ENCODE peak calls at places on chromosomes 4 and X, in nine cellular contexts. L is left ventricle myocardium inferior, P is gastrocnemius medialis, V is AG09309, Q is left lung, S is Panc1, X is Peyer's patch, M is astrocyte of the spinal cord, E is suprapubic skin. K is an unnamed sample.

GRCh38 chr4:15063341-15063740 is 61.1 kb downstream of the CPEB2 start:
- DNase-seq in V (no peak), P (no peak), M (peak), X (no peak), L (no peak), S (no peak), E (no peak), Q (no peak), K (no peak)

GRCh38 chr4:20603671-20604313 is 96.5 kb upstream of the PACRGL start:
- DNase-seq in V (peak), S (no peak), L (no peak), X (no peak), Q (no peak), M (peak), E (no peak), P (no peak), K (peak)

GRCh38 chrX:117996918-117997480 is 119.6 kb downstream of the KLHL13 start:
- DNase-seq in P (no peak), S (no peak), Q (no peak), V (no peak), M (no peak), E (no peak), L (no peak), X (no peak), K (peak)

GRCh38 chr4:99529218-99529617 is 18.4 kb downstream of the C4orf17 start:
- DNase-seq in S (no peak), E (no peak), P (no peak), M (no peak), V (peak), L (no peak), Q (no peak), X (no peak), K (no peak)

GRCh38 chr4:138802499-138802898 is 213.1 kb upstream of the NOCT start:
- DNase-seq in M (no peak), P (no peak), Q (no peak), V (no peak), S (no peak), E (no peak), X (no peak), L (no peak), K (no peak)

GRCh38 chr4:116453127-116453526 is 632.2 kb downstream of the TRAM1L1 start:
- DNase-seq in M (no peak), V (no peak), Q (no peak), E (no peak), X (no peak), S (no peak), P (no peak), L (no peak), K (no peak)

GRCh38 chrX:63932907-63933306 is 147.9 kb upstream of the ARHGEF9 start:
- DNase-seq in Q (no peak), M (no peak), X (no peak), L (no peak), S (no peak), P (no peak), E (no peak), V (no peak), K (no peak)

GRCh38 chr4:144666539-144667175 is 20.7 kb downstream of the HHIP start:
- DNase-seq in E (no peak), M (peak), X (no peak), S (no peak), Q (no peak), P (no peak), V (peak), L (no peak), K (peak)

GRCh38 chr4:138636791-138637190 is 378.8 kb upstream of the NOCT start:
- DNase-seq in X (no peak), P (no peak), Q (no peak), S (no peak), V (no peak), L (no peak), E (no peak), M (no peak), K (no peak)

GRCh38 chr4:72886602-72887001 is 182.9 kb downstream of the COX18 start:
- DNase-seq in L (no peak), V (no peak), Q (no peak), E (no peak), M (peak), S (no peak), P (no peak), X (no peak), K (peak)

GRCh38 chrX:10832103-10832502 is 211.7 kb upstream of the MID1 start:
- DNase-seq in V (no peak), P (no peak), L (no peak), Q (no peak), X (no peak), E (no peak), S (no peak), M (no peak), K (no peak)

GRCh38 chrX:27731962-27732361 is 75.8 kb upstream of the MAGEB10 start:
- DNase-seq in M (no peak), V (no peak), P (no peak), L (no peak), X (no peak), S (no peak), Q (no peak), E (no peak), K (no peak)

GRCh38 chrX:32448945-32449344 is 762.4 kb downstream of the DMD start:
- DNase-seq in X (no peak), S (no peak), L (no peak), E (no peak), P (no peak), V (no peak), M (no peak), Q (no peak), K (no peak)

DNA sequence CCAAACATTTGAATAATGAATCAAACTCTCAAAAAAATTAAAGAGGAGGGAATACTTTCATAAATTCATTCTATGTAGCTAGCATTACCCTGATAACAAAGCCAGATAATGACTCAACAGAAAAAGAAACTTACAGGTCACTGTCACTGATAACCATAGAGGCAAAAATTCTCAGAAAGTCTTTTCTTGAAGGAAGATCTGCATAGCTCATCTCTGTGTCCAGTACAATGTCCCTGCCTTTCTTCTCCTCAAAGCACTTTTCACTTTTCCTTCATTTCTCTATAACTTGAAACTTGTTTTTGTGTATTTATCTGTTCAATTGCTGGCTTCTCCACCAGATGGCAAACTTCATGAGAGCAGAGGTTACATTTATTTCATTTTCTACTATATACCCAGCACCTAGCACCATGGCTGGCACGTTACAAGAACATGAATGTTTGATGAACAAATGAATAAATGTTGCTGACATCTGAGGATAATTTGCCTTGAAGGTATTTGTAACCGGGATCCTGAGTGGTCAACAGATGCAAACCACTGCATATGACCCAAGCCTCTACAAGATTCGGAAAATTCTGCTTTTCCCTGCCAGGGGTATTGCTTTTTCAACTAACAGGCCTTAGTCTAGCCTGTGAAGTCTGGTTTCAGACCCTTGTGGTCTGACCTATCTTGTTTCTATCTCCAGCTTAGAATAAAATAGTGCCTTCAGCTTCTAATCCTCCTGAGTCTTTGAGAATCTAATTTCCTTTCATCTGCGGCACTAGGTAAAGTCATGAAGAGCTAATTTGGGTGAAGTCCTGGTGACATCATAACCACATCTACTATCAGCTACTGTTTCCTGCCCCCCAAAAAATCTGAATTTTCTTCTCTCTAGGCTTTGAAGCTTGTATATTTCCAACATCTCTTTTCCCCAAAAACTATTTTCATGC is 52.5 kb upstream of the ANTXR2 start:
- DNase-seq in P (no peak), X (peak), E (no peak), Q (no peak), L (no peak), S (no peak), V (no peak), M (peak), K (peak)
- TF ChIP-seq CTCF in P (no peak), X (peak), E (no peak), Q (no peak), L (peak), S (peak), V (peak), M (peak), K (peak)

DNA sequence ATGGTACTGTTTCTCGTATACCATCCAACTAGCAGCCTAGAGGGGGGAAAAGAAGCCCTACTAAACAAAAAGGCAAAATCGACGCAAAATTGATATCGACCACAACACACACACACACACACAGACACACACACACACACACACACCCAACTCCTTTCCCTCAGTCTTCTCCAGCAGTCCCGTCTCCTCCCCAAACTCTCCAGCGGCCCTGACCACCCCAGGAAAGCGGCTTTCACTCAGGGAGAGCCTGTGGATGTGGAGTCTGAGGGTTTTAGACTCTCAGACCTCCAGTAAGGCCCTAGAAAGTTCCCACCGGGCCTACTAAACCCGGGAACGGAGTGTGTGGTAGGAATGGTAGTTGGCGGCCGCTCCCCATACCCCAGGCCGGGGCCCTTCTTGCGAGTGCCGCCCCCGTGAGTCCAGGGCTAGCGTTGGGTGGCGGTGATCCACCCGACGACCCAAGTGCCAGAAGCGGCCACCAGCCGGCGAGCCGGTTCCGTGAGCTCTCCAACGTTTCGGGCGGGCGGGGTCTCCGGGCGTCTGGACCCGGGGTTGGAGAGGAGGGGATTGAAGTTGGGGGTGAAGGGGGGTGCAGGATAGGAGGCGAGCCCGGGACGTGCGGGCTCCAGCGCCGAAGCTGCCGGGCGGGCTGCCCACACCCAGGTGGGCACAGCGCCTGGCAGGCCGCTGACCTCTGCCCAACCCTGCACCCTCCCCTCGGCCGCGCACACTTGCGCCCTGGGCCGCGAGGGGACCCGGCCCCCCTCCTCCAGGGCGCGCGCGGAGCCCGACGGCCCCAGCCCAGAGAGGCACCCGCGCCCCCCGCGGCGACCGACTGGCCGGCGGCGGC is 13.7 kb downstream of the ARX start:
- DNase-seq in M (no peak), Q (peak), L (no peak), X (no peak), P (no peak), S (no peak), V (no peak), E (no peak), K (no peak)
- TF ChIP-seq CTCF in M (no peak), Q (no peak), L (no peak), X (no peak), P (no peak), S (no peak), V (no peak), E (no peak), K (no peak)

DNA sequence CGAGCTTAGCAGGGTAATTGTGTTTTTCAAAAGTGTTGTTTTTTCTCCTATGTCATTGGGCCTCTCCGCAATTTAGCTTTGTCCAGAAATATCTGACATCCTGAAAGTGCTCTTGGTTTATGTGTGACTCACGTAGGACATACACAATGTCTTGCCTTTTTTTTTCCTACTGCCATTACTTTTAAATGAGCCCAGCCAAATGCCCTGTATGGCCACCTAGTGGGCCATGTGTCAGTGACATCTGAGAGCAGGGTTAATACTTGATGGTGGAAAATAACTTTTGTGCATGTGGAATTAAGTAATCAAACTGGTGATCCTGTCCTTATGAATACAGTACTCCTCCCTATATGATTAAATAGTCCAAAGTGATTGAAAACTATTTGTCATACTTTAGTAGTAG is 1411.1 kb upstream of the TENM3 start:
- DNase-seq in X (no peak), E (no peak), L (no peak), S (no peak), Q (no peak), P (no peak), V (no peak), M (no peak), K (peak)
- TF ChIP-seq CTCF in X (no peak), E (no peak), L (no peak), S (peak), Q (no peak), P (no peak), V (no peak), M (peak), K (no peak)

DNA sequence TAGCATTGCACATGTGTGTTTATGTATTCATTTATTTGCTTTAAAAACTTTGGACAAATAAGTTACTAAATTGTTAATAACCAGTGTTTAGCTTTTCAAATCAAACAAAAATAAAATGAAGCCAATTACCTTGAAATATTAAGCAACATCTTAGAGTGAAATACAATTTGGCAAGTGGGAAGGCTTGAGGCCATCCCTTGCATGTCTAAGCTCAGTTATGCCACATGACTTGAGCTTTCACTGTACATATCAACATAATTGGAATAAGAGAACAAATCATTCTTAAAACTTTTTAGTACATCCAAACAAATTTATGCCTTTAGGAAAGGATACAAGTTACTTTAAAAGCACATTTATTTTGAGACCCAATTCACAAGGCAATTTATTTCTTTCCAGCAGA is 640.6 kb downstream of the SPRY1 start:
- DNase-seq in S (no peak), X (no peak), L (no peak), E (no peak), V (no peak), M (no peak), Q (no peak), P (no peak), K (no peak)
- TF ChIP-seq CTCF in S (no peak), X (no peak), L (no peak), E (no peak), V (no peak), M (no peak), Q (no peak), P (no peak), K (no peak)

GRCh38 chr4:7917669-7918068 is 22.0 kb downstream of the AFAP1 start:
- DNase-seq in V (no peak), S (no peak), P (no peak), E (no peak), Q (no peak), X (no peak), L (no peak), M (no peak), K (no peak)
- TF ChIP-seq CTCF in V (no peak), S (no peak), P (no peak), E (no peak), Q (no peak), X (no peak), L (no peak), M (no peak), K (no peak)

DNA sequence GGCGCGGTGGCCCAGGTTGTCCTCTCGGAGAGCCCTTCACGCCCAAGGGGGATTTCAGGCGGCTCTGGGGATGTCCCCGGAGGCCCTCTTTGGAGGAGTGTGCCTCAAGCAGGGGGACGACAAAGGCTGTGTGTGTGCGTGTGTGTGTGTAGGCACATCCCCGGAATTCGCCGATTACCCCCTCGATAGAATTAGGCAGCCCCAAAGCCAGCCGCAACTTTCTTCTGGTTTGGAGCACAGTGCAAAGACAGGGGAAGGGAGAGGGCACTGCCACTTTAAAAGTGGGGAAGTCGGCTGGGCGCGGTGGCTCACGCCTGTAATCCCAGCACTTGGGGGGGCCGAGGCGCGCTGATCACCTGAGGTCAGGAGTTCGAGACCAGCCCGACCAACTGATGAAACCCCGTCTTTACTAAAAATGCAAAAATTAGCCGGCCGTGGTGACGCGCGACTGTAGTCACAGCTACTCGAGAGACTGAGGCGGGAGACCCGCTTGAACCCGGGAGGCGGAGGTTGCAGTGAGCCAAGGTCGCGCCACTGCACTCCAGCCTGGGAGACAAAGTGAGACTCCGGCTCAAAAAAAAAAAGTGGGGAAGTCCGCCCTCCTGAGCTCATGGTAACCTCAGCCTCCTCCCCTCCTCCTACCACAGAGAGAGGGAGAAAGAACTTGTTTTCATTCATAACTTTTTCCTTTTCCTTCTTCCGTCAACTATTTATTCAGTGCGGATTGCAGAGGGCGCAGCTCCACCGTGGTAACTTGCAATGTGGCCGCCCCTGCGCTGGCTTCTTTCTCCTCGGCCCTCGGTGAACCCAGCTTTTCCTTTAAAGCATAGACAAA is 2.4 kb downstream of the SPRY1 start:
- DNase-seq in M (peak), P (peak), E (peak), S (no peak), L (peak), V (no peak), X (peak), Q (peak), K (peak)
- TF ChIP-seq CTCF in M (peak), P (no peak), E (no peak), S (peak), L (no peak), V (peak), X (no peak), Q (no peak), K (peak)

DNA sequence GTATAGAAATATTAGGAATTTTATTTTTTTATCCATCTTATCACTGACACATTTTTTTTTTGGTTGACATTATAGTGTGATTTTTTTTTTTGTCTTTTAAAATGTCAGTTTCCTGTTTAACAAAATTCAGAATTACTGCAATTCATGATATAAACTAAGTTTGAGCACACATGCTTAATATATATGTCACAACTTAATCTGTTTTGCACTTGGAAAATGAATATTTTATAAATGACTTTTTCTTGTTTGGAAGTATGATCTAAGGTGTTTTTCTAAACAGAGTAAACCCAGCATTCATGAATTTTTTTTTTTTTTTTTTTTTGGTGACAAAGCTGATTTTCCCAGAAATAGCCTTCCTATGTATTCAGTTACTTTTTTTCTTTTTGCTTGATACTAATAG is 2.4 kb downstream of the SMARCA5 start:
- DNase-seq in M (no peak), Q (no peak), P (no peak), E (no peak), V (no peak), X (no peak), L (no peak), S (no peak), K (no peak)
- TF ChIP-seq CTCF in M (no peak), Q (no peak), P (no peak), E (no peak), V (no peak), X (no peak), L (no peak), S (no peak), K (no peak)

GRCh38 chr4:1568855-1569460 is 115.2 kb downstream of the FAM53A start:
- DNase-seq in X (no peak), Q (peak), E (no peak), M (no peak), S (no peak), L (no peak), P (no peak), V (no peak), K (no peak)

GRCh38 chr4:1569461-1570151 is 114.5 kb downstream of the FAM53A start:
- DNase-seq in Q (peak), X (no peak), S (no peak), L (no peak), V (no peak), M (no peak), P (no peak), E (no peak), K (no peak)

GRCh38 chr4:1566838-1567518 is 117.1 kb downstream of the FAM53A start:
- DNase-seq in X (no peak), Q (peak), L (no peak), S (no peak), M (no peak), P (no peak), E (no peak), V (no peak), K (no peak)

GRCh38 chr4:1567519-1567807 is 116.7 kb downstream of the FAM53A start:
- DNase-seq in X (no peak), M (no peak), Q (no peak), E (no peak), V (no peak), P (no peak), S (no peak), L (no peak), K (no peak)

GRCh38 chr4:1567808-1568581 is 116.1 kb downstream of the FAM53A start:
- DNase-seq in M (no peak), P (no peak), Q (peak), X (no peak), V (no peak), E (no peak), S (no peak), L (no peak), K (no peak)
- TF ChIP-seq CTCF in M (no peak), P (no peak), Q (no peak), X (no peak), V (no peak), E (no peak), S (no peak), L (no peak), K (no peak)

K was measured in MCF 10A.